ENCODE peak calls at places on chromosomes 7 and 10, in nine cellular contexts. One of them, this sample, is unnamed.

GRCh38 chr10:75632750-75633462 is 201.5 kb downstream of the LRMDA start:
- DNase-seq in suprapubic skin: no peak
- DNase-seq in anterior cingulate cortex: no peak
- DNase-seq in NCI-H774: no peak
- DNase-seq in stomach: no peak
- DNase-seq in T-helper 1 cell: no peak
- DNase-seq in ureter: no peak
- DNase-seq in CD4-positive, alpha-beta T cell: no peak
- DNase-seq in NCI-H510A treated with DMSO at 0.1 percent for 48 hours: no peak
- DNase-seq in this sample: no peak

GRCh38 chr7:122944682-122945303 is 50.7 kb downstream of the TAS2R16 start:
- DNase-seq in suprapubic skin: no peak
- DNase-seq in anterior cingulate cortex: no peak
- DNase-seq in NCI-H774: no peak
- DNase-seq in stomach: no peak
- DNase-seq in T-helper 1 cell: no peak
- DNase-seq in ureter: no peak
- DNase-seq in CD4-positive, alpha-beta T cell: no peak
- DNase-seq in NCI-H510A treated with DMSO at 0.1 percent for 48 hours: no peak
- DNase-seq in this sample: no peak

GRCh38 chr10:47312663-47312995 is 9.6 kb upstream of the GDF2 start:
- DNase-seq in suprapubic skin: no peak
- DNase-seq in anterior cingulate cortex: no peak
- DNase-seq in NCI-H774: no peak
- DNase-seq in stomach: no peak
- DNase-seq in T-helper 1 cell: no peak
- DNase-seq in ureter: no peak
- DNase-seq in CD4-positive, alpha-beta T cell: no peak
- DNase-seq in NCI-H510A treated with DMSO at 0.1 percent for 48 hours: no peak
- DNase-seq in this sample: no peak

GRCh38 chr7:24521917-24522583 is 51.2 kb upstream of the PALS2 start:
- DNase-seq in suprapubic skin: no peak
- DNase-seq in anterior cingulate cortex: no peak
- DNase-seq in NCI-H774: no peak
- DNase-seq in stomach: no peak
- DNase-seq in T-helper 1 cell: no peak
- DNase-seq in ureter: no peak
- DNase-seq in CD4-positive, alpha-beta T cell: no peak
- DNase-seq in NCI-H510A treated with DMSO at 0.1 percent for 48 hours: no peak
- DNase-seq in this sample: no peak

GRCh38 chr10:49844775-49845561 is 82.8 kb upstream of the OGDHL start:
- DNase-seq in suprapubic skin: no peak
- DNase-seq in anterior cingulate cortex: no peak
- DNase-seq in NCI-H774: no peak
- DNase-seq in stomach: no peak
- DNase-seq in T-helper 1 cell: no peak
- DNase-seq in ureter: no peak
- DNase-seq in CD4-positive, alpha-beta T cell: no peak
- DNase-seq in NCI-H510A treated with DMSO at 0.1 percent for 48 hours: no peak
- DNase-seq in this sample: no peak

GRCh38 chr7:37482953-37483352 is 34.3 kb upstream of the ELMO1 start:
- DNase-seq in suprapubic skin: no peak
- DNase-seq in anterior cingulate cortex: no peak
- DNase-seq in NCI-H774: no peak
- DNase-seq in stomach: no peak
- DNase-seq in T-helper 1 cell: no peak
- DNase-seq in ureter: no peak
- DNase-seq in CD4-positive, alpha-beta T cell: no peak
- DNase-seq in NCI-H510A treated with DMSO at 0.1 percent for 48 hours: no peak
- DNase-seq in this sample: no peak

GRCh38 chr7:81190997-81191747 is 272.3 kb upstream of the SEMA3C start:
- DNase-seq in suprapubic skin: no peak
- DNase-seq in anterior cingulate cortex: no peak
- DNase-seq in NCI-H774: no peak
- DNase-seq in stomach: no peak
- DNase-seq in T-helper 1 cell: no peak
- DNase-seq in ureter: no peak
- DNase-seq in CD4-positive, alpha-beta T cell: no peak
- DNase-seq in NCI-H510A treated with DMSO at 0.1 percent for 48 hours: no peak
- DNase-seq in this sample: no peak

GRCh38 chr7:23235688-23236280 is 10.8 kb upstream of the GPNMB start:
- DNase-seq in suprapubic skin: peak
- DNase-seq in anterior cingulate cortex: no peak
- DNase-seq in NCI-H774: no peak
- DNase-seq in stomach: no peak
- DNase-seq in T-helper 1 cell: no peak
- DNase-seq in ureter: peak
- DNase-seq in CD4-positive, alpha-beta T cell: no peak
- DNase-seq in NCI-H510A treated with DMSO at 0.1 percent for 48 hours: no peak
- DNase-seq in this sample: no peak

GRCh38 chr10:113644185-113645120 is 19.4 kb downstream of the NRAP start:
- DNase-seq in suprapubic skin: no peak
- DNase-seq in anterior cingulate cortex: no peak
- DNase-seq in NCI-H774: no peak
- DNase-seq in stomach: peak
- DNase-seq in T-helper 1 cell: no peak
- DNase-seq in ureter: no peak
- DNase-seq in CD4-positive, alpha-beta T cell: no peak
- DNase-seq in NCI-H510A treated with DMSO at 0.1 percent for 48 hours: no peak
- DNase-seq in this sample: no peak